ENCODE peak calls at places on chromosomes 4 and X, in seven cellular contexts. One of them, this sample, is unnamed.

GRCh38 chrX:9252182-9252581 is 212.7 kb upstream of the TBL1X start:
- DNase-seq in tibial artery: no peak
- DNase-seq in aorta: no peak
- DNase-seq in breast epithelium: no peak
- DNase-seq in colonic mucosa: no peak
- DNase-seq in fibroblast of lung: no peak
- DNase-seq in GM23338: peak; percentile 34
- DNase-seq in this sample: no peak

GRCh38 chrX:140764401-140764919 is 54.9 kb downstream of the LINC00632 start:
- DNase-seq in tibial artery: peak; percentile 69
- DNase-seq in aorta: peak; percentile 84
- DNase-seq in breast epithelium: no peak
- DNase-seq in colonic mucosa: no peak
- DNase-seq in fibroblast of lung: peak; percentile 67
- DNase-seq in GM23338: peak; percentile 64
- DNase-seq in this sample: no peak

GRCh38 chr4:121656269-121656641 is 40.5 kb downstream of the ANXA5 start:
- DNase-seq in tibial artery: peak; percentile 67
- DNase-seq in aorta: no peak
- DNase-seq in breast epithelium: no peak
- DNase-seq in colonic mucosa: no peak
- DNase-seq in fibroblast of lung: peak; percentile 88
- DNase-seq in GM23338: peak; percentile 60
- DNase-seq in this sample: no peak

GRCh38 chrX:72621619-72622485 is 49.2 kb upstream of the HDAC8 start:
- DNase-seq in tibial artery: no peak
- DNase-seq in aorta: no peak
- DNase-seq in breast epithelium: no peak
- DNase-seq in colonic mucosa: no peak
- DNase-seq in fibroblast of lung: peak; percentile 54
- DNase-seq in GM23338: no peak
- DNase-seq in this sample: no peak

GRCh38 chrX:3136161-3136961 is 95.1 kb downstream of the ARSF start:
- DNase-seq in tibial artery: no peak
- DNase-seq in aorta: no peak
- DNase-seq in breast epithelium: no peak
- DNase-seq in colonic mucosa: no peak
- DNase-seq in fibroblast of lung: no peak
- DNase-seq in GM23338: peak; percentile 56
- DNase-seq in this sample: no peak

GRCh38 chr4:159639924-159640323 is 537.0 kb downstream of the RAPGEF2 start:
- DNase-seq in tibial artery: no peak
- DNase-seq in aorta: no peak
- DNase-seq in breast epithelium: no peak
- DNase-seq in colonic mucosa: no peak
- DNase-seq in fibroblast of lung: no peak
- DNase-seq in GM23338: no peak
- DNase-seq in this sample: no peak

GRCh38 chr4:118909173-118909956 is 20.7 kb downstream of the SYNPO2 start:
- DNase-seq in tibial artery: no peak
- DNase-seq in aorta: no peak
- DNase-seq in breast epithelium: no peak
- DNase-seq in colonic mucosa: no peak
- DNase-seq in fibroblast of lung: no peak
- DNase-seq in GM23338: no peak
- DNase-seq in this sample: no peak

GRCh38 chrX:126580877-126581276 is 28.3 kb upstream of the DCAF12L1 start:
- DNase-seq in tibial artery: no peak
- DNase-seq in aorta: peak; percentile 65
- DNase-seq in breast epithelium: no peak
- DNase-seq in colonic mucosa: no peak
- DNase-seq in fibroblast of lung: no peak
- DNase-seq in GM23338: no peak
- DNase-seq in this sample: no peak

GRCh38 chr4:110792036-110792435 is 169.2 kb upstream of the PITX2 start:
- DNase-seq in tibial artery: no peak
- DNase-seq in aorta: no peak
- DNase-seq in breast epithelium: no peak
- DNase-seq in colonic mucosa: no peak
- DNase-seq in fibroblast of lung: no peak
- DNase-seq in GM23338: no peak
- DNase-seq in this sample: no peak

GRCh38 chr4:13912966-13913365 is 285.4 kb upstream of the BOD1L1 start:
- DNase-seq in tibial artery: no peak
- DNase-seq in aorta: no peak
- DNase-seq in breast epithelium: no peak
- DNase-seq in colonic mucosa: no peak
- DNase-seq in fibroblast of lung: peak; percentile 76
- DNase-seq in GM23338: no peak
- DNase-seq in this sample: no peak

GRCh38 chr4:173169178-173169427 is 492 bp downstream of the GALNT7 start:
- DNase-seq in tibial artery: no peak
- DNase-seq in aorta: no peak
- DNase-seq in breast epithelium: no peak
- DNase-seq in colonic mucosa: no peak
- DNase-seq in fibroblast of lung: no peak
- DNase-seq in GM23338: no peak
- DNase-seq in this sample: no peak

GRCh38 chr4:52946811-52947210 is 84.7 kb downstream of the RASL11B start:
- DNase-seq in tibial artery: no peak
- DNase-seq in aorta: no peak
- DNase-seq in breast epithelium: no peak
- DNase-seq in colonic mucosa: no peak
- DNase-seq in fibroblast of lung: no peak
- DNase-seq in GM23338: no peak
- DNase-seq in this sample: no peak

GRCh38 chr4:155734065-155734464 is 24.8 kb upstream of the GUCY1B1 start:
- DNase-seq in tibial artery: no peak
- DNase-seq in aorta: no peak
- DNase-seq in breast epithelium: no peak
- DNase-seq in colonic mucosa: no peak
- DNase-seq in fibroblast of lung: peak; percentile 48
- DNase-seq in GM23338: no peak
- DNase-seq in this sample: no peak

GRCh38 chr4:90112715-90113114 is 14.5 kb upstream of the CCSER1 start:
- DNase-seq in tibial artery: no peak
- DNase-seq in aorta: no peak
- DNase-seq in breast epithelium: no peak
- DNase-seq in colonic mucosa: no peak
- DNase-seq in fibroblast of lung: no peak
- DNase-seq in GM23338: no peak
- DNase-seq in this sample: no peak

GRCh38 chr4:150889306-150889705 is 125.8 kb downstream of the LRBA start:
- DNase-seq in tibial artery: no peak
- DNase-seq in aorta: no peak
- DNase-seq in breast epithelium: no peak
- DNase-seq in colonic mucosa: no peak
- DNase-seq in fibroblast of lung: no peak
- DNase-seq in GM23338: no peak
- DNase-seq in this sample: no peak

GRCh38 chr4:126081336-126081735 is 766.6 kb downstream of the FAT4 start:
- DNase-seq in tibial artery: no peak
- DNase-seq in aorta: no peak
- DNase-seq in breast epithelium: no peak
- DNase-seq in colonic mucosa: no peak
- DNase-seq in fibroblast of lung: no peak
- DNase-seq in GM23338: no peak
- DNase-seq in this sample: no peak

GRCh38 chrX:12721042-12721441 is 70.2 kb upstream of the PRPS2 start:
- DNase-seq in tibial artery: no peak
- DNase-seq in aorta: no peak
- DNase-seq in breast epithelium: no peak
- DNase-seq in colonic mucosa: no peak
- DNase-seq in fibroblast of lung: no peak
- DNase-seq in GM23338: no peak
- DNase-seq in this sample: no peak

GRCh38 chr4:142218726-142219125 is 582.3 kb downstream of the IL15 start:
- DNase-seq in tibial artery: no peak
- DNase-seq in aorta: no peak
- DNase-seq in breast epithelium: no peak
- DNase-seq in colonic mucosa: no peak
- DNase-seq in fibroblast of lung: no peak
- DNase-seq in GM23338: no peak
- DNase-seq in this sample: no peak

GRCh38 chrX:130097507-130098201 is 12.6 kb downstream of the ELF4 start:
- DNase-seq in tibial artery: no peak
- DNase-seq in aorta: no peak
- DNase-seq in breast epithelium: no peak
- DNase-seq in colonic mucosa: peak; percentile 76
- DNase-seq in fibroblast of lung: no peak
- DNase-seq in GM23338: no peak
- DNase-seq in this sample: no peak

GRCh38 chrX:85084770-85085393 is 81.2 kb downstream of the APOOL start:
- DNase-seq in tibial artery: no peak
- DNase-seq in aorta: no peak
- DNase-seq in breast epithelium: no peak
- DNase-seq in colonic mucosa: peak; percentile 23
- DNase-seq in fibroblast of lung: peak; percentile 46
- DNase-seq in GM23338: peak; percentile 20
- DNase-seq in this sample: no peak

GRCh38 chrX:40164751-40165150 is 67.0 kb upstream of the BCOR start:
- DNase-seq in tibial artery: no peak
- DNase-seq in aorta: no peak
- DNase-seq in breast epithelium: no peak
- DNase-seq in colonic mucosa: no peak
- DNase-seq in fibroblast of lung: no peak
- DNase-seq in GM23338: no peak
- DNase-seq in this sample: no peak

GRCh38 chrX:56790778-56791177 is 61.7 kb downstream of the NBDY start:
- DNase-seq in tibial artery: no peak
- DNase-seq in aorta: peak; percentile 25
- DNase-seq in breast epithelium: no peak
- DNase-seq in colonic mucosa: peak; percentile 12
- DNase-seq in fibroblast of lung: no peak
- DNase-seq in GM23338: no peak
- DNase-seq in this sample: no peak

GRCh38 chrX:110173192-110174175 is 144.4 kb downstream of the AMMECR1 start:
- DNase-seq in tibial artery: no peak
- DNase-seq in aorta: no peak
- DNase-seq in breast epithelium: no peak
- DNase-seq in colonic mucosa: no peak
- DNase-seq in fibroblast of lung: peak; percentile 18
- DNase-seq in GM23338: no peak
- DNase-seq in this sample: no peak

GRCh38 chr4:5888706-5889696 is 3.9 kb downstream of the CRMP1 start:
- DNase-seq in tibial artery: no peak
- DNase-seq in aorta: no peak
- DNase-seq in breast epithelium: no peak
- DNase-seq in colonic mucosa: no peak
- DNase-seq in fibroblast of lung: no peak
- DNase-seq in GM23338: no peak
- DNase-seq in this sample: no peak
- H3K27me3 ChIP-seq in tibial artery: no peaks in the 10 kb centered on the region
- H3K27me3 ChIP-seq in aorta: no peaks in the 10 kb centered on the region
- H3K27me3 ChIP-seq in breast epithelium: peaks cover 4% of the 10 kb centered on the region
- H3K27me3 ChIP-seq in colonic mucosa: peaks cover 55% of the 10 kb centered on the region
- H3K27me3 ChIP-seq in fibroblast of lung: peaks cover 48% of the 10 kb centered on the region
- H3K27me3 ChIP-seq in GM23338: peaks cover 43% of the 10 kb centered on the region
- H3K27me3 ChIP-seq in this sample: peaks cover 69% of the 10 kb centered on the region

GRCh38 chr4:138644322-138644721 is 371.3 kb upstream of the NOCT start:
- DNase-seq in tibial artery: no peak
- DNase-seq in aorta: no peak
- DNase-seq in breast epithelium: no peak
- DNase-seq in colonic mucosa: no peak
- DNase-seq in fibroblast of lung: peak; percentile 10
- DNase-seq in GM23338: no peak
- DNase-seq in this sample: no peak

GRCh38 chr4:138646383-138646782 is 369.2 kb upstream of the NOCT start:
- DNase-seq in tibial artery: no peak
- DNase-seq in aorta: no peak
- DNase-seq in breast epithelium: no peak
- DNase-seq in colonic mucosa: no peak
- DNase-seq in fibroblast of lung: no peak
- DNase-seq in GM23338: no peak
- DNase-seq in this sample: no peak

GRCh38 chr4:138647433-138647832 is 368.1 kb upstream of the NOCT start:
- DNase-seq in tibial artery: no peak
- DNase-seq in aorta: no peak
- DNase-seq in breast epithelium: no peak
- DNase-seq in colonic mucosa: no peak
- DNase-seq in fibroblast of lung: no peak
- DNase-seq in GM23338: peak; percentile 33
- DNase-seq in this sample: no peak

GRCh38 chr4:138643827-138644226 is 371.8 kb upstream of the NOCT start:
- DNase-seq in tibial artery: no peak
- DNase-seq in aorta: no peak
- DNase-seq in breast epithelium: no peak
- DNase-seq in colonic mucosa: no peak
- DNase-seq in fibroblast of lung: peak; percentile 15
- DNase-seq in GM23338: no peak
- DNase-seq in this sample: no peak

DNA sequence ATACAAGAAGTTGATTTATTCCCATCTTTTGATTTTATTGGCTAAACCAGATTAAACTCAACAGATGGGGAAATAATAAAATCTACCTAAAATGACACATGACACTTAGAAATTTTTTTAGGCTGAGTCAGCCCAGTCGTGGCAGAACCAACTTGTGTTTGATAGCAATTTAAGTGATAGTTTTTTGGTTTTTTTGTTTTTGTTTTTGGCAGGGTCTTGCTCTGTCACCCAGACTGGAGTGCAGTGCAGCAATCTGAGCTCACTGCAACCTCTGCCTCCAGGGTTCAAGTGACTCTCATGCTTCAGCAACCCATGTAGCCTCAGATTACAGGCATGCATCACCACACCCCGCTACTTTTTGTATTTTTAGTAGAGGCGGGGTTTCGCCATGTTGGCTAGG is 370.3 kb upstream of the NOCT start:
- DNase-seq in tibial artery: no peak
- DNase-seq in aorta: no peak
- DNase-seq in breast epithelium: no peak
- DNase-seq in colonic mucosa: no peak
- DNase-seq in fibroblast of lung: peak; percentile 19
- DNase-seq in GM23338: no peak
- DNase-seq in this sample: no peak
- H3K27me3 ChIP-seq in tibial artery: no peaks in the 10 kb centered on the region
- H3K27me3 ChIP-seq in aorta: no peaks in the 10 kb centered on the region
- H3K27me3 ChIP-seq in breast epithelium: no peaks in the 10 kb centered on the region
- H3K27me3 ChIP-seq in colonic mucosa: no peaks in the 10 kb centered on the region
- H3K27me3 ChIP-seq in fibroblast of lung: no peaks in the 10 kb centered on the region
- H3K27me3 ChIP-seq in GM23338: no peaks in the 10 kb centered on the region
- H3K27me3 ChIP-seq in this sample: no peaks in the 10 kb centered on the region

DNA sequence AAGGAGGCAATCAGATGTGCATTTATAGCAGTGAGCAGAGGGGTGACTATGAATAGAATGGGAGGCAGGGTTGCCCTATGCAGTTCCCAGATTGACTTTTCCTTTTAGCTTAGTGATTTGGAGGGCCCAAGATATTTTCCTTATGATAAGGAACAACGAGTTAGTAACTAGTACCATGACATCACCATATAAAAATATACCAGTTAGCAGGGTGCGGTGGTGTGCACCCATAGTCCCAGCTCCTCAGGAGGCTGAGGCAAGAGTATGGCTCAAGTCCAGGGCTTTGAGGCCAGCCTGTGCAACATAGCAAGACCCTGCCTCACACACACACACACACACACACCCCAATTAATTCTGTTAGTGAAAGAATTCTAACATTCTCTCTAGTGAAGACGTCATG is 53.0 kb downstream of the IL13RA2 start:
- DNase-seq in tibial artery: peak; percentile 62
- DNase-seq in aorta: no peak
- DNase-seq in breast epithelium: no peak
- DNase-seq in colonic mucosa: no peak
- DNase-seq in fibroblast of lung: no peak
- DNase-seq in GM23338: no peak
- DNase-seq in this sample: no peak
- H3K27me3 ChIP-seq in tibial artery: no peaks in the 10 kb centered on the region
- H3K27me3 ChIP-seq in aorta: no peaks in the 10 kb centered on the region
- H3K27me3 ChIP-seq in breast epithelium: no peaks in the 10 kb centered on the region
- H3K27me3 ChIP-seq in colonic mucosa: no peaks in the 10 kb centered on the region
- H3K27me3 ChIP-seq in fibroblast of lung: no peaks in the 10 kb centered on the region
- H3K27me3 ChIP-seq in GM23338: no peaks in the 10 kb centered on the region
- H3K27me3 ChIP-seq in this sample: no peaks in the 10 kb centered on the region

GRCh38 chr4:3054169-3054759 is 20.1 kb downstream of the HTT-AS start:
- DNase-seq in tibial artery: no peak
- DNase-seq in aorta: no peak
- DNase-seq in breast epithelium: no peak
- DNase-seq in colonic mucosa: no peak
- DNase-seq in fibroblast of lung: no peak
- DNase-seq in GM23338: no peak
- DNase-seq in this sample: no peak
- H3K27me3 ChIP-seq in tibial artery: no peaks in the 10 kb centered on the region
- H3K27me3 ChIP-seq in aorta: no peaks in the 10 kb centered on the region
- H3K27me3 ChIP-seq in breast epithelium: no peaks in the 10 kb centered on the region
- H3K27me3 ChIP-seq in colonic mucosa: no peaks in the 10 kb centered on the region
- H3K27me3 ChIP-seq in fibroblast of lung: peaks cover 4% of the 10 kb centered on the region
- H3K27me3 ChIP-seq in GM23338: no peaks in the 10 kb centered on the region
- H3K27me3 ChIP-seq in this sample: no peaks in the 10 kb centered on the region

This sample was measured in RWPE2.